ENCODE peak calls at places on chromosomes 12 and 14, in seven cellular contexts. A is amniotic stem cell; K is NCI-H1092; D is A673; V is MG63; N is CD4-positive, alpha-beta memory T cell; R is GM12891. S is an unnamed sample.
A peak's percentile ranks its signal among the peaks of the same experiment; 100 is the strongest.

GRCh38 chr14:45658226-45658916 is 405.4 kb upstream of the MIS18BP1 start:
- DNase-seq in A (no peak), K (no peak), D (no peak), V (no peak), N (no peak), R (no peak), S (no peak)

GRCh38 chr12:121403721-121404120 is 3.8 kb downstream of the RNF34 start:
- DNase-seq in A (no peak), K (no peak), D (no peak), V (no peak), N (no peak), R (no peak), S (no peak)

GRCh38 chr12:131049002-131049401 is 95.3 kb downstream of the ADGRD1 start:
- DNase-seq in A (no peak), K (no peak), D (no peak), V (no peak), N (no peak), R (no peak), S (no peak)

GRCh38 chr12:95551305-95551704 is at the start of gene USP44:
- DNase-seq in A (no peak), K (no peak), D (no peak), V (no peak), N (no peak), R (no peak), S (no peak)

GRCh38 chr14:89600950-89601826 is 184.2 kb upstream of the FOXN3 start:
- DNase-seq in A (peak; percentile 29), K (no peak), D (no peak), V (no peak), N (no peak), R (no peak), S (peak; percentile 31)

GRCh38 chr14:101492716-101493115 is 68.6 kb upstream of the DIO3 start:
- DNase-seq in A (no peak), K (no peak), D (no peak), V (no peak), N (no peak), R (no peak), S (no peak)

GRCh38 chr12:15532364-15532977 is 210.2 kb downstream of the PTPRO start:
- DNase-seq in A (no peak), K (no peak), D (peak; percentile 84), V (peak; percentile 55), N (peak; percentile 62), R (no peak), S (peak; percentile 40)

GRCh38 chr12:91866566-91866965 is 279.1 kb downstream of the BTG1 start:
- DNase-seq in A (no peak), K (no peak), D (no peak), V (no peak), N (no peak), R (no peak), S (no peak)

GRCh38 chr12:5989621-5990020 is 44.6 kb upstream of the ANO2 start:
- DNase-seq in A (no peak), K (no peak), D (no peak), V (no peak), N (no peak), R (no peak), S (no peak)

GRCh38 chr12:47816646-47817271 is 2.9 kb downstream of the HDAC7 start:
- DNase-seq in A (no peak), K (no peak), D (no peak), V (no peak), N (no peak), R (no peak), S (no peak)

GRCh38 chr12:5525783-5526367 is 94.0 kb downstream of the NTF3 start:
- DNase-seq in A (no peak), K (no peak), D (no peak), V (no peak), N (no peak), R (no peak), S (no peak)

GRCh38 chr14:76050797-76051392 is 65.3 kb downstream of the IFT43 start:
- DNase-seq in A (peak; percentile 13), K (peak; percentile 16), D (peak; percentile 76), V (no peak), N (peak; percentile 36), R (peak; percentile 32), S (peak; percentile 70)

GRCh38 chr12:30826276-30826675 is 71.5 kb upstream of the CAPRIN2 start:
- DNase-seq in A (no peak), K (no peak), D (no peak), V (no peak), N (no peak), R (no peak), S (no peak)

GRCh38 chr12:40106655-40107054 is 774 bp upstream of the SLC2A13 start:
- DNase-seq in A (no peak), K (no peak), D (no peak), V (no peak), N (peak; percentile 9), R (no peak), S (peak; percentile 60)

GRCh38 chr14:63893701-63894458 is 41.1 kb downstream of the SYNE2 start:
- DNase-seq in A (peak; percentile 30), K (no peak), D (no peak), V (peak; percentile 93), N (no peak), R (no peak), S (no peak)

GRCh38 chr14:89443002-89443660 is 26.1 kb upstream of the FOXN3 start:
- DNase-seq in A (no peak), K (no peak), D (no peak), V (no peak), N (no peak), R (no peak), S (no peak)

GRCh38 chr12:12777056-12777455 is 8.4 kb upstream of the APOLD1 start:
- DNase-seq in A (no peak), K (no peak), D (no peak), V (no peak), N (no peak), R (no peak), S (no peak)

GRCh38 chr12:49507139-49507538 is 31.7 kb upstream of the KCNH3 start:
- DNase-seq in A (peak; percentile 76), K (no peak), D (peak; percentile 44), V (no peak), N (no peak), R (no peak), S (no peak)

GRCh38 chr14:103543140-103543539 is 14.1 kb downstream of the TRMT61A start:
- DNase-seq in A (no peak), K (peak; percentile 58), D (no peak), V (no peak), N (no peak), R (no peak), S (no peak)

GRCh38 chr12:6612247-6612646 is 5.1 kb upstream of the CHD4 start:
- DNase-seq in A (no peak), K (no peak), D (no peak), V (no peak), N (no peak), R (no peak), S (no peak)

GRCh38 chr12:94033112-94033511 is 115.3 kb upstream of the PLXNC1 start:
- DNase-seq in A (no peak), K (no peak), D (no peak), V (no peak), N (peak; percentile 22), R (no peak), S (no peak)

GRCh38 chr12:110373025-110373876 is 30.3 kb downstream of the ANAPC7 start:
- DNase-seq in A (no peak), K (no peak), D (no peak), V (no peak), N (no peak), R (no peak), S (no peak)

GRCh38 chr14:68969278-68969677 is 9.8 kb downstream of the ACTN1 start:
- DNase-seq in A (no peak), K (no peak), D (no peak), V (no peak), N (no peak), R (no peak), S (no peak)

GRCh38 chr12:82378997-82379396 is 20.7 kb downstream of the METTL25 start:
- DNase-seq in A (no peak), K (no peak), D (no peak), V (no peak), N (no peak), R (no peak), S (no peak)

GRCh38 chr12:25557830-25558436 is 4.8 kb upstream of the LMNTD1 start:
- DNase-seq in A (peak; percentile 23), K (no peak), D (peak; percentile 64), V (no peak), N (no peak), R (no peak), S (no peak)

GRCh38 chr14:37124617-37125016 is 47.8 kb downstream of the SLC25A21 start:
- DNase-seq in A (no peak), K (no peak), D (peak; percentile 63), V (peak; percentile 15), N (no peak), R (no peak), S (no peak)

GRCh38 chr12:12975322-12976077 is 23.5 kb upstream of the GPRC5D start:
- DNase-seq in A (peak; percentile 24), K (no peak), D (peak; percentile 21), V (peak; percentile 41), N (no peak), R (no peak), S (no peak)

GRCh38 chr14:29627141-29627540 is 300.5 kb downstream of the PRKD1 start:
- DNase-seq in A (no peak), K (no peak), D (no peak), V (no peak), N (no peak), R (no peak), S (no peak)

GRCh38 chr12:66648336-66648735 is 30.5 kb downstream of the GRIP1 start:
- DNase-seq in A (no peak), K (no peak), D (no peak), V (no peak), N (no peak), R (no peak), S (no peak)

GRCh38 chr12:115383668-115384067 is 699.7 kb upstream of the TBX3 start:
- DNase-seq in A (no peak), K (no peak), D (no peak), V (no peak), N (no peak), R (no peak), S (no peak)

GRCh38 chr12:132243596-132244289 is 85.6 kb downstream of the GALNT9 start:
- DNase-seq in A (no peak), K (no peak), D (no peak), V (no peak), N (no peak), R (no peak), S (no peak)

GRCh38 chr12:59619461-59620240 is 23.8 kb downstream of the SLC16A7 start:
- DNase-seq in A (no peak), K (no peak), D (no peak), V (no peak), N (no peak), R (no peak), S (no peak)

GRCh38 chr12:109827566-109828550 is 5.3 kb downstream of the TRPV4 start:
- DNase-seq in A (no peak), K (no peak), D (no peak), V (no peak), N (no peak), R (no peak), S (no peak)

GRCh38 chr12:5912437-5913334 is 32.4 kb downstream of the ANO2 start:
- DNase-seq in A (no peak), K (no peak), D (peak; percentile 24), V (no peak), N (no peak), R (no peak), S (no peak)

GRCh38 chr12:132740652-132741051 is 21.0 kb downstream of the ANKLE2 start:
- DNase-seq in A (no peak), K (no peak), D (no peak), V (no peak), N (no peak), R (no peak), S (no peak)

GRCh38 chr14:104865069-104865630 is at the start of gene CEP170B:
- DNase-seq in A (no peak), K (no peak), D (peak; percentile 44), V (peak; percentile 36), N (peak; percentile 43), R (peak; percentile 87), S (no peak)

GRCh38 chr12:67797769-67798168 is 149.2 kb downstream of the DYRK2 start:
- DNase-seq in A (no peak), K (no peak), D (no peak), V (no peak), N (no peak), R (no peak), S (no peak)